ENCODE peak calls at places on chromosomes 2 and 18, in ten cellular contexts. B, P, O, W, F, T, S, J, L and Q are unnamed samples.

GRCh38 chr2:19035238-19035637 is 323.2 kb downstream of the OSR1 start:
- DNase-seq in L (no peak), S (peak; percentile 58), J (no peak), T (no peak), F (no peak), W (no peak), B (peak; percentile 50), P (no peak), O (peak; percentile 89), Q (no peak)

GRCh38 chr2:130882991-130883390 is 46.3 kb downstream of the ARHGEF4 start:
- DNase-seq in P (no peak), O (no peak), S (no peak), F (no peak), J (no peak), B (no peak), W (no peak), T (no peak), L (no peak), Q (no peak)

GRCh38 chr18:55381277-55381676 is 206.7 kb downstream of the TCF4 start:
- DNase-seq in L (no peak), W (no peak), F (no peak), J (no peak), T (no peak), O (peak; percentile 96), P (no peak), B (peak; percentile 84), S (peak; percentile 95), Q (no peak)

GRCh38 chr2:121427187-121427689 is 103.4 kb upstream of the RNU4ATAC start:
- DNase-seq in S (no peak), B (no peak), T (no peak), J (no peak), L (no peak), W (no peak), F (no peak), P (no peak), O (no peak), Q (no peak)

GRCh38 chr2:101119431-101119830 is 31.8 kb downstream of the TBC1D8 start:
- DNase-seq in L (no peak), T (no peak), W (no peak), S (no peak), O (peak; percentile 59), J (no peak), F (no peak), P (no peak), B (peak; percentile 77), Q (no peak)

GRCh38 chr2:143717532-143718168 is 588.4 kb downstream of the ARHGAP15 start:
- DNase-seq in B (peak; percentile 40), O (peak; percentile 37), S (peak; percentile 11), P (no peak), L (no peak), F (no peak), T (no peak), J (no peak), W (no peak), Q (no peak)

GRCh38 chr2:129609224-129609623 is 370.2 kb upstream of the RAB6C start:
- DNase-seq in S (no peak), B (no peak), O (no peak), L (no peak), T (no peak), P (no peak), J (no peak), W (no peak), F (no peak), Q (no peak)

GRCh38 chr2:125861461-125861860 is 794.5 kb upstream of the GYPC start:
- DNase-seq in J (no peak), F (no peak), W (no peak), P (no peak), L (no peak), B (no peak), T (no peak), S (no peak), O (no peak), Q (no peak)

GRCh38 chr2:239679755-239680154 is 278.9 kb upstream of the HDAC4 start:
- DNase-seq in B (no peak), L (no peak), W (no peak), P (no peak), O (no peak), S (no peak), J (no peak), F (no peak), T (no peak), Q (no peak)

GRCh38 chr2:37370666-37371065 is 26.2 kb downstream of the QPCT start:
- DNase-seq in B (no peak), W (no peak), J (no peak), P (no peak), F (no peak), T (no peak), O (no peak), S (peak; percentile 41), L (no peak), Q (no peak)

GRCh38 chr2:13135369-13135768 is 418.6 kb downstream of the TRIB2 start:
- DNase-seq in S (no peak), T (no peak), L (no peak), W (no peak), O (no peak), J (no peak), F (no peak), B (no peak), P (no peak), Q (no peak)

DNA sequence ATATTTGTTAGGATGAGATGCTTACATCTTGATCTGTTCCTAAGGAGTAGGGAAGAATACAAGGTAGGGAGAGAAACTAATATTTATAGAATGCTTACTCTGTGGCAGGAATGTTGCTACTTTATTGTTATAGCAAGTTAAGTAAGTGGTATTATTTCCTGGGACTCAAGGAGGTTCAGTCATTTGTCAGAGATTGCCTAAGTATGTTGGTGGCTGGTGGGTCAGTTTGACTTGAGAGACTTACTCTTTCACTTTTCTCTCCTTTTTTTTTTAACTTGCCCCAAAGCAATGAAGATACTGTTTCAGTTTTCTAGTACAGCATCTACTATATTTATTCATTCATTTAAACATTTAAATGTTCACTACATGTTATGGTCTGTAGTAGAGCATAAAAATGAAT is 209.2 kb upstream of the STON1 start:
- DNase-seq in P (no peak), J (no peak), L (no peak), F (no peak), S (no peak), B (no peak), W (no peak), O (no peak), T (no peak), Q (no peak)
- H3K4me2 ChIP-seq in P (no peak overlapping the region), J (no peak overlapping the region), L (no peak overlapping the region), F (no peak overlapping the region), S (no peak overlapping the region), B (no peak overlapping the region), W (no peak overlapping the region), O (no peak overlapping the region), T (no peak overlapping the region), Q (no peak overlapping the region)

GRCh38 chr18:35141077-35141476 is 99.8 kb upstream of the ZNF397 start:
- DNase-seq in P (no peak), L (no peak), F (no peak), T (no peak), S (no peak), J (no peak), O (no peak), B (no peak), W (peak; percentile 40), Q (no peak)
- H3K4me2 ChIP-seq in P (no peak overlapping the region), L (no peak overlapping the region), F (no peak overlapping the region), T (no peak overlapping the region), S (no peak overlapping the region), J (no peak overlapping the region), O (no peak overlapping the region), B (no peak overlapping the region), W (peak overlapping the region; percentile 76), Q (no peak overlapping the region)

GRCh38 chr2:232009639-232010274 is 48.2 kb downstream of the DIS3L2 start:
- DNase-seq in F (no peak), T (no peak), W (no peak), O (no peak), J (no peak), B (no peak), S (no peak), L (peak; percentile 2), P (no peak), Q (no peak)

GRCh38 chr2:232018191-232018590 is 56.7 kb downstream of the DIS3L2 start:
- DNase-seq in F (no peak), T (no peak), L (no peak), P (no peak), B (no peak), O (peak; percentile 54), S (no peak), J (no peak), W (no peak), Q (no peak)

GRCh38 chr2:232014681-232015080 is 53.2 kb downstream of the DIS3L2 start:
- DNase-seq in B (no peak), S (no peak), W (no peak), T (no peak), L (no peak), P (no peak), O (no peak), J (peak; percentile 33), F (no peak), Q (no peak)

GRCh38 chr2:232008907-232009638 is 47.6 kb downstream of the DIS3L2 start:
- DNase-seq in P (no peak), O (no peak), J (peak; percentile 46), W (no peak), F (no peak), T (no peak), S (peak; percentile 17), L (no peak), B (peak; percentile 27), Q (no peak)

GRCh38 chr2:232013701-232014353 is 52.3 kb downstream of the DIS3L2 start:
- DNase-seq in J (no peak), L (no peak), T (no peak), B (peak; percentile 87), W (no peak), O (peak; percentile 92), F (no peak), P (no peak), S (peak; percentile 93), Q (peak; percentile 10)
- H3K4me2 ChIP-seq in J (no peak overlapping the region), L (no peak overlapping the region), T (no peak overlapping the region), B (peak overlapping the region; percentile 58), W (no peak overlapping the region), O (no peak overlapping the region), F (peak overlapping the region; percentile 3), P (no peak overlapping the region), S (peak overlapping the region; percentile 69), Q (no peak overlapping the region)

GRCh38 chr18:74608681-74609080 is 11.0 kb downstream of the ZNF407 start:
- DNase-seq in T (no peak), B (no peak), P (no peak), F (no peak), S (no peak), W (no peak), J (no peak), O (no peak), L (no peak), Q (no peak)

GRCh38 chr18:74604774-74605173 is 7.1 kb downstream of the ZNF407 start:
- DNase-seq in T (no peak), P (no peak), F (no peak), B (peak; percentile 38), J (peak; percentile 36), L (no peak), W (no peak), O (peak; percentile 42), S (peak; percentile 63), Q (no peak)

GRCh38 chr18:74610216-74610615 is 12.5 kb downstream of the ZNF407 start:
- DNase-seq in P (no peak), B (no peak), S (no peak), T (no peak), L (no peak), O (no peak), J (no peak), F (no peak), W (no peak), Q (no peak)

GRCh38 chr18:74609535-74609934 is 11.9 kb downstream of the ZNF407 start:
- DNase-seq in J (no peak), S (peak; percentile 65), F (no peak), W (no peak), T (no peak), B (peak; percentile 88), O (peak; percentile 49), L (no peak), P (no peak), Q (no peak)

GRCh38 chr18:74604366-74604765 is 6.7 kb downstream of the ZNF407 start:
- DNase-seq in S (no peak), P (no peak), F (no peak), B (no peak), T (no peak), L (no peak), W (no peak), J (no peak), O (no peak), Q (no peak)
- H3K4me2 ChIP-seq in S (no peak overlapping the region), P (no peak overlapping the region), F (no peak overlapping the region), B (no peak overlapping the region), T (no peak overlapping the region), L (no peak overlapping the region), W (no peak overlapping the region), J (no peak overlapping the region), O (no peak overlapping the region), Q (no peak overlapping the region)